ENCODE peak calls at places on chromosomes 4 and X, in nine cellular contexts. G is naive thymus-derived CD8-positive, alpha-beta T cell; L is pulmonary artery endothelial cell; U is stimulated activated CD4-positive, alpha-beta T cell treated with anti-CD3 and anti-CD28 coated beads, Interleukin-1b, Interleukin-23, amount 100 ng/mL, for 24 hours; D is NCI-H2171 treated with DMSO at 0.1 percent for 48 hours; H is heart left ventricle; B is COLO829; Z is fibroblast of pulmonary artery; R is colonic mucosa. A is an unnamed sample.
A peak's percentile ranks its signal among the peaks of the same experiment; 100 is the strongest.

GRCh38 chr4:7206385-7206784 is 14.0 kb downstream of the SORCS2 start:
- DNase-seq in G (no peak), L (no peak), U (no peak), D (no peak), H (no peak), B (no peak), Z (peak; percentile 59), R (no peak), A (peak; percentile 64)

GRCh38 chr4:101853691-101854090 is 63.2 kb downstream of the BANK1 start:
- DNase-seq in G (no peak), L (no peak), U (no peak), D (no peak), H (no peak), B (no peak), Z (no peak), R (no peak), A (no peak)

GRCh38 chr4:38939150-38939549 is 71.5 kb downstream of the FAM114A1 start:
- DNase-seq in G (no peak), L (no peak), U (no peak), D (no peak), H (no peak), B (no peak), Z (no peak), R (no peak), A (no peak)

GRCh38 chr4:1208266-1208961 is 36.0 kb upstream of the SPON2 start:
- DNase-seq in G (no peak), L (no peak), U (no peak), D (no peak), H (no peak), B (no peak), Z (peak; percentile 31), R (no peak), A (no peak)

GRCh38 chr4:6030679-6031078 is 12.4 kb upstream of the C4orf50 start:
- DNase-seq in G (no peak), L (no peak), U (no peak), D (no peak), H (no peak), B (no peak), Z (no peak), R (no peak), A (no peak)

GRCh38 chrX:117972681-117973080 is 143.9 kb downstream of the KLHL13 start:
- DNase-seq in G (no peak), L (no peak), U (no peak), D (no peak), H (no peak), B (no peak), Z (no peak), R (no peak), A (no peak)

GRCh38 chrX:78796916-78797315 is 49.4 kb downstream of the LPAR4 start:
- DNase-seq in G (no peak), L (no peak), U (no peak), D (no peak), H (no peak), B (no peak), Z (no peak), R (no peak), A (no peak)

GRCh38 chrX:67648361-67648760 is 104.5 kb downstream of the AR start:
- DNase-seq in G (no peak), L (no peak), U (no peak), D (no peak), H (no peak), B (no peak), Z (no peak), R (no peak), A (no peak)

A was measured in D721Med.